ENCODE peak calls at places on chromosomes 2 and 18, in five cellular contexts. K is brain microvascular endothelial cell, T is ovary, I is right lobe of liver, C is colonic mucosa. Z is an unnamed sample.

GRCh38 chr2:96751800-96752199 is 8.9 kb upstream of the CNNM4 start:
- DNase-seq in I (no peak), C (no peak), K (no peak), T (no peak), Z (no peak)

GRCh38 chr2:38498039-38498438 is 104.7 kb downstream of the HNRNPLL start:
- DNase-seq in C (no peak), T (no peak), K (no peak), I (no peak), Z (no peak)

GRCh38 chr2:12433641-12433990 is 283.1 kb upstream of the TRIB2 start:
- DNase-seq in C (no peak), T (no peak), I (no peak), K (no peak), Z (no peak)

GRCh38 chr2:9235388-9236344 is 29.1 kb downstream of the ASAP2 start:
- DNase-seq in K (no peak), I (no peak), T (peak), C (no peak), Z (no peak)

GRCh38 chr18:49447810-49448745 is 12.4 kb downstream of the DYM start:
- DNase-seq in K (peak), I (no peak), T (no peak), C (peak), Z (no peak)

GRCh38 chr18:59006461-59007067 is 133.1 kb upstream of the SEC11C start:
- DNase-seq in K (peak), C (no peak), I (no peak), T (no peak), Z (no peak)

GRCh38 chr18:43271593-43272432 is 5.5 kb downstream of the SYT4 start:
- DNase-seq in K (peak), C (peak), I (no peak), T (no peak), Z (no peak)

GRCh38 chr2:102975996-102976636 is 214.3 kb downstream of the TMEM182 start:
- DNase-seq in I (no peak), C (peak), K (no peak), T (no peak), Z (no peak)

GRCh38 chr18:27685807-27686412 is 491.0 kb downstream of the CDH2 start:
- DNase-seq in K (peak), I (no peak), T (no peak), C (no peak), Z (no peak)

GRCh38 chr2:210363261-210363660 is 48.3 kb upstream of the MYL1 start:
- DNase-seq in C (no peak), T (no peak), K (peak), I (no peak), Z (no peak)

GRCh38 chr2:16194530-16194929 is 254.2 kb downstream of the MYCN start:
- DNase-seq in I (no peak), K (no peak), T (no peak), C (no peak), Z (no peak)

GRCh38 chr2:43086451-43087221 is 139.8 kb downstream of the ZFP36L2 start:
- DNase-seq in T (peak), I (no peak), K (peak), C (no peak), Z (peak)

GRCh38 chr2:37688771-37689468 is 17.5 kb upstream of the CDC42EP3 start:
- DNase-seq in T (peak), I (no peak), C (no peak), K (peak), Z (peak)

GRCh38 chr2:138564586-138565250 is 63.1 kb downstream of the SPOPL start:
- DNase-seq in K (no peak), C (no peak), I (no peak), T (no peak), Z (no peak)

GRCh38 chr18:26090130-26091046 is at the start of gene SS18:
- DNase-seq in C (peak), I (peak), T (peak), K (peak), Z (peak)

GRCh38 chr2:165795011-165795410 is 964 bp upstream of the GALNT3 start:
- DNase-seq in T (no peak), K (no peak), I (no peak), C (peak), Z (no peak)

GRCh38 chr2:227720680-227721079 is 2.9 kb upstream of the SLC19A3 start:
- DNase-seq in K (no peak), T (no peak), C (no peak), I (no peak), Z (no peak)

GRCh38 chr2:236968101-236968886 is 117.4 kb upstream of the COPS8 start:
- DNase-seq in K (no peak), C (peak), T (no peak), I (peak), Z (no peak)

GRCh38 chr2:240199133-240199870 is 58.8 kb upstream of the OTOS start:
- DNase-seq in I (peak), K (no peak), T (no peak), C (no peak), Z (no peak)

GRCh38 chr2:175207741-175208438 is 26.4 kb upstream of the ATP5MC3 start:
- DNase-seq in C (no peak), I (peak), T (no peak), K (no peak), Z (no peak)

GRCh38 chr2:186159101-186159500 is 327.0 kb upstream of the ZC3H15 start:
- DNase-seq in T (no peak), C (no peak), I (no peak), K (no peak), Z (no peak)

GRCh38 chr2:233643128-233643527 is 6.9 kb downstream of the UGT1A10 start:
- DNase-seq in C (peak), K (no peak), T (no peak), I (no peak), Z (no peak)

GRCh38 chr2:102604754-102605153 is 14.6 kb upstream of the SLC9A2 start:
- DNase-seq in I (no peak), K (no peak), C (no peak), T (no peak), Z (no peak)

GRCh38 chr2:225103737-225104141 is 61.5 kb upstream of the DOCK10 start:
- DNase-seq in K (peak), I (no peak), T (no peak), C (no peak), Z (no peak)
- H3K27ac ChIP-seq in K (peak), I (no peak), T (no peak), C (no peak), Z (peak)

DNA sequence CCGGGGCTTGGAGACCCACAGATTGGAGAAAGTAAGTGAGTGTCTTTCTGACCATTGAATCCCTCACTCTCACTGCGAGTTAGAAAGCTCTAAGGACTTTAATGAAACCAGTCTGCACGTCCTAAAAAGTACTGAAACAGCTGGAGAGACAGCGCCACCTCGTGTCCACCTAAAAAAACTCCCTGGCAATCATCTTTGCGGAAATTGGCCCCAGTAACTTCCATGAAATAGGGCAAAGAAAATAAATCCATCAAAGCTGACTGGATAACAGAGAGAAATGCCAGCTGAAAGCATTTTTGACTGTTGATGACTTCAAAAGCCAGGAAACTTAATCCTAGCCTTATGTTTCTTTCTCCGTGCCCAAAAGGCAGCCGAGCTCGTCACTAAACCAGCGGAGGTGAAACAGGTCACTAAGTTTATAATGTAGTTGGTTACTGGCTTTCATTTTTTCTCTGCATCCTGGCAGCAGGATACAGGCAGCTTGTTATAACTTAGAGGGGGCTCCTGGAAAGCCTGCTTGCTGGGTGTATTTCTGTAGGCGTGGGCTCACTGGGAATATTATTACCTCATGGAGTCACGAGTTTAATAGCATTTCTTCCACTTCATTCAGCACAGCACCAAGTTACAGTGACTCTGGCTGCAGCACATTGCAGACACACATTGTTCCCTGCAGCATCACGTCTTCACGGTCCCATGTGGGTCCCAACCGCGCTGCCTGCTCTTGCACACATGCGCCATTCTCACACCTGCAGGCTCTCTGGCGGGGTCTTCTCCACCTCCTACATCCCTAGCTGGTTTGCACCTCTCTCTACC is 266.5 kb downstream of the HRH4 start:
- DNase-seq in C (peak), I (peak), K (peak), T (peak), Z (no peak)
- H3K4me3 ChIP-seq in C (no peak), I (no peak), K (no peak), T (no peak), Z (no peak)

DNA sequence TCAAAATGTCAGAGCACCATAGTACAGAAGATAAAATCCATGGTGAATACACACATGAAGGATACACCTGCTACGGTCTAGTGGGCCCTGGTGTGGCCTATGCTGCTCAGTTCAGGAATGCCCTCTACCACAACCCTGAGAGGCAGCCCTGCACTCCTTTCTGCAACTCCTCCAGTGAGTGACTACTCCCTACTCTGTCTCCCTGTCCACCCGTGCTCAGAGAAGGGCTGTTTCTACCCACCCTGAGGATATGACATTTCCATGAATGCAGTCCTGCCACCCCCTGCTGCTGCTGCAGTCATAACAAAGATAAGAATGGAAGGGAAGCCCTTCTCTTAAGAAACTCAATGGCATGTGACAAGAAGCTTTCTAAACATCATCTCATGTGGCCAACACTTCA is 137.0 kb downstream of the EN1 start:
- DNase-seq in T (no peak), C (no peak), I (no peak), K (peak), Z (no peak)
- TF ChIP-seq CTCF in T (no peak), C (no peak), I (no peak), K (no peak), Z (no peak)

GRCh38 chr18:10418836-10419235 is 35.6 kb upstream of the APCDD1 start:
- DNase-seq in T (no peak), I (no peak), K (no peak), C (no peak), Z (no peak)

GRCh38 chr18:10419420-10420103 is 34.9 kb upstream of the APCDD1 start:
- DNase-seq in I (no peak), C (no peak), T (no peak), K (peak), Z (no peak)

GRCh38 chr18:10421859-10422258 is 32.6 kb upstream of the APCDD1 start:
- DNase-seq in T (no peak), I (no peak), K (no peak), C (no peak), Z (no peak)

GRCh38 chr18:10422731-10423130 is 31.7 kb upstream of the APCDD1 start:
- DNase-seq in T (no peak), I (no peak), C (no peak), K (no peak), Z (no peak)

DNA sequence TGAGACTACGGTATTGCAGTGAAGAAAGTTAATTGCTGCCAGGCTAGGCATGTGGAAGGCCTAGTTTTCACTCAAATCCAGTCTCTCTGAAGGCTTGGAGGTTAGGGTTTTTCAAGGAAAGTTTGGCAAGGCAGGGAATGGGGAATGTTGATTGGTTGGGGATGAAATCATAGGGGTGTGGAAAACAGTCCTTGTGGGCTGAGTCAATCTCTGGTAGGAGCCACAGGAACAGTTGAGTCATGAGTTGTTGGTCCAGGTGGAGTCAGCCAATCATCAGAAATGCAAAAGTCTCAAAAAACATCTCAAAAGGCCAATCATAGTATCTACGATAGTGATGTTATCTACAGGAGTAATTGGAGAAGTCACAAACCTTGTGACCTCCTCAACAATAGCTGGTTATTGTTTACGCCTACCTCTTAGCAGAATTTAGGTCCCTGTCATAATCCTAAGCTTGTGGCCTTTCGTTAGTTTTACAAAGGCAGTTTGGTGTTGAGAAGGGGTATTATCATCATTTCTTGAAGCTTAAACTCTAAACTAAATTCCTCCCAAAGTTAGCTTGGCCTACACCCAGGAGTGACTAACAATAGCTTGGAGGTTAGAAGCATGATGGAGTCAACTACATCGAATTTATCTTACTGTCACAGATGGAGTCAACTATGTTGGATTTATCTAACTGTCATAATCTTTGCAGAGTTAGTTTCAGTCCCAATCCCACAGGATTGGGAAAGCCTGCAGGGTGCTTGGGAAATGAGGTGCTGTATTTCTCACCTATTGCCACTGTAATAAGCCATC is 33.7 kb upstream of the APCDD1 start:
- DNase-seq in T (no peak), K (no peak), I (no peak), C (no peak), Z (no peak)
- H3K27ac ChIP-seq in T (no peak), K (no peak), I (no peak), C (no peak), Z (peak)

DNA sequence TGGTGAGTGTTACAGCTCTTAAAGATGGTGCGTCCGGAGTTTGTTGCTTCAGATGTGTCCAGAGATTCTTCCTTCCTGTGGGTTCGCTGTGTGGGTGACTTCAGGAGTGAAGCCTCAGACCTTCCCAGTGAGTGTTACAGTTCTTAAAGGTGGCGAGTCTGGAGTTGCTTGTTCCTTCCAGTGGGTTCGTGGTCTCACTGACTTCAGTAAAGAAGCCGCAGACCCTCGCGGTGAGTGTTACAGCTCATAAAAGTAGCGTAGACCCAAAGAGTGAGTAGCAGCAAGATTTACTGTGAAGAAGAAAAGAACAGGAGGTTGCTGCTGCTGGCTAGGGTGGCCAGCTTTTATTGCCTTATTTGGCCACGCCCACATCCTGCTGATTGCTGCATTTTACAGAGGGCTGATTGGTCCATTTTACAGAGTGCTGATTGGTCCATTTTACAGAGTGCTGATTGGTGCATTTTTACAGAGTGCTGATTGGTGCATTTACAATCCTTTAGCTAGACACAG is 34.0 kb upstream of the SPTBN1 start:
- DNase-seq in T (no peak), I (no peak), C (no peak), K (no peak), Z (no peak)
- H3K4me3 ChIP-seq in T (no peak), I (no peak), C (no peak), K (no peak), Z (no peak)

GRCh38 chr2:23518481-23519333 is 133.7 kb downstream of the KLHL29 start:
- DNase-seq in I (no peak), K (no peak), T (no peak), C (no peak), Z (no peak)

GRCh38 chr2:23513881-23514793 is 129.2 kb downstream of the KLHL29 start:
- DNase-seq in K (no peak), I (no peak), T (no peak), C (no peak), Z (no peak)

GRCh38 chr2:23513245-23513880 is 128.4 kb downstream of the KLHL29 start:
- DNase-seq in K (no peak), I (no peak), C (no peak), T (no peak), Z (no peak)

GRCh38 chr2:23519334-23519651 is 134.3 kb downstream of the KLHL29 start:
- DNase-seq in T (no peak), C (no peak), K (no peak), I (no peak), Z (no peak)

GRCh38 chr2:23516546-23517256 is 131.7 kb downstream of the KLHL29 start:
- DNase-seq in I (no peak), C (no peak), T (no peak), K (no peak), Z (no peak)
- TF ChIP-seq CTCF in I (no peak), C (no peak), T (no peak), K (no peak), Z (no peak)

GRCh38 chr2:47029737-47030524 is 114.3 kb upstream of the MCFD2 start:
- DNase-seq in C (no peak), K (peak), I (no peak), T (no peak), Z (no peak)
- H3K27ac ChIP-seq in C (no peak), K (no peak), I (no peak), T (no peak), Z (peak)

DNA sequence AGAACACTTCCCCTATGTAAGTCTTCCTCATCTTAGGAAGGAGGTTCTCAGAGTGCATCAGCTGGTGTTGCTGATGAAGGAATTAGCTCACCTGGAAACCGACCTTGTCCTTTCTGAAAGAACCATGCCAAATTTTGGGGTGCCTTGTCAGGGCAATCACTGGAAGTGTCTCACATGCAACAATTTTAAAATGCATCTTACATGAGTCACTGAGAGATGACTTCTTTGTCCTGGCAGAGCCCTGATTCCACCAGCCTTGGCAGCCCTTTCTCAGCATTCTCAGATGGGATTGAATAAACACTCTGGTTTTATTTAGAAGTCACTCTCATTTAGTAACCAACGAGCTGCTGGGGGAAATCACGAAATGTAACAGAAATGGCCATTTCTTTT is 3.8 kb upstream of the ATP8B1 start:
- DNase-seq in I (no peak), C (no peak), T (no peak), K (peak), Z (no peak)
- H3K4me3 ChIP-seq in I (no peak), C (no peak), T (no peak), K (no peak), Z (no peak)

Z was measured in RWPE2.